ENCODE peak calls at places on chromosomes 16 and 17, in eight cellular contexts. One of them, this sample, is unnamed.

GRCh38 chr16:77715145-77715544 is 7.2 kb upstream of the NUDT7 start:
- ATAC-seq in heart left ventricle: no peak
- ATAC-seq in CD4-positive, alpha-beta T cell: no peak
- ATAC-seq in upper lobe of right lung: no peak
- ATAC-seq in CD8-positive, alpha-beta T cell: no peak
- ATAC-seq in A549: no peak
- ATAC-seq in lung: no peak
- ATAC-seq in upper lobe of left lung: no peak
- ATAC-seq in this sample: no peak

GRCh38 chr17:64442550-64442971 is 6.4 kb upstream of the MILR1 start:
- ATAC-seq in heart left ventricle: peak
- ATAC-seq in CD4-positive, alpha-beta T cell: peak
- ATAC-seq in upper lobe of right lung: peak
- ATAC-seq in CD8-positive, alpha-beta T cell: peak
- ATAC-seq in A549: peak
- ATAC-seq in lung: peak
- ATAC-seq in upper lobe of left lung: peak
- ATAC-seq in this sample: peak

GRCh38 chr17:66415366-66416206 is 113.2 kb downstream of the PRKCA start:
- ATAC-seq in heart left ventricle: no peak
- ATAC-seq in CD4-positive, alpha-beta T cell: peak
- ATAC-seq in upper lobe of right lung: peak
- ATAC-seq in CD8-positive, alpha-beta T cell: no peak
- ATAC-seq in A549: peak
- ATAC-seq in lung: no peak
- ATAC-seq in upper lobe of left lung: no peak
- ATAC-seq in this sample: no peak

GRCh38 chr16:19228057-19228456 is 57.5 kb upstream of the CLEC19A start:
- ATAC-seq in heart left ventricle: no peak
- ATAC-seq in CD4-positive, alpha-beta T cell: no peak
- ATAC-seq in upper lobe of right lung: no peak
- ATAC-seq in CD8-positive, alpha-beta T cell: no peak
- ATAC-seq in A549: no peak
- ATAC-seq in lung: no peak
- ATAC-seq in upper lobe of left lung: no peak
- ATAC-seq in this sample: no peak

GRCh38 chr16:75130150-75130771 is 13.7 kb upstream of the LDHD start:
- ATAC-seq in heart left ventricle: no peak
- ATAC-seq in CD4-positive, alpha-beta T cell: no peak
- ATAC-seq in upper lobe of right lung: peak
- ATAC-seq in CD8-positive, alpha-beta T cell: no peak
- ATAC-seq in A549: peak
- ATAC-seq in lung: no peak
- ATAC-seq in upper lobe of left lung: no peak
- ATAC-seq in this sample: no peak

GRCh38 chr16:85832578-85833539 is 33.4 kb downstream of the COX4I1 start:
- ATAC-seq in heart left ventricle: no peak
- ATAC-seq in CD4-positive, alpha-beta T cell: no peak
- ATAC-seq in upper lobe of right lung: no peak
- ATAC-seq in CD8-positive, alpha-beta T cell: no peak
- ATAC-seq in A549: no peak
- ATAC-seq in lung: no peak
- ATAC-seq in upper lobe of left lung: no peak
- ATAC-seq in this sample: no peak

GRCh38 chr16:50611332-50611934 is 63.2 kb downstream of the NKD1 start:
- ATAC-seq in heart left ventricle: no peak
- ATAC-seq in CD4-positive, alpha-beta T cell: peak
- ATAC-seq in upper lobe of right lung: peak
- ATAC-seq in CD8-positive, alpha-beta T cell: no peak
- ATAC-seq in A549: peak
- ATAC-seq in lung: no peak
- ATAC-seq in upper lobe of left lung: no peak
- ATAC-seq in this sample: no peak

GRCh38 chr17:71327376-71328059 is 793.3 kb upstream of the SOX9 start:
- ATAC-seq in heart left ventricle: no peak
- ATAC-seq in CD4-positive, alpha-beta T cell: no peak
- ATAC-seq in upper lobe of right lung: no peak
- ATAC-seq in CD8-positive, alpha-beta T cell: no peak
- ATAC-seq in A549: no peak
- ATAC-seq in lung: no peak
- ATAC-seq in upper lobe of left lung: peak
- ATAC-seq in this sample: peak

GRCh38 chr17:32943206-32943605 is 15.3 kb downstream of the TMEM98 start:
- ATAC-seq in heart left ventricle: no peak
- ATAC-seq in CD4-positive, alpha-beta T cell: no peak
- ATAC-seq in upper lobe of right lung: peak
- ATAC-seq in CD8-positive, alpha-beta T cell: no peak
- ATAC-seq in A549: no peak
- ATAC-seq in lung: no peak
- ATAC-seq in upper lobe of left lung: peak
- ATAC-seq in this sample: peak

GRCh38 chr16:64412578-64413280 is 709.1 kb downstream of the CDH11 start:
- ATAC-seq in heart left ventricle: peak
- ATAC-seq in CD4-positive, alpha-beta T cell: no peak
- ATAC-seq in upper lobe of right lung: no peak
- ATAC-seq in CD8-positive, alpha-beta T cell: no peak
- ATAC-seq in A549: no peak
- ATAC-seq in lung: no peak
- ATAC-seq in upper lobe of left lung: no peak
- ATAC-seq in this sample: no peak

GRCh38 chr17:71453876-71454422 is 666.9 kb upstream of the SOX9 start:
- ATAC-seq in heart left ventricle: no peak
- ATAC-seq in CD4-positive, alpha-beta T cell: no peak
- ATAC-seq in upper lobe of right lung: no peak
- ATAC-seq in CD8-positive, alpha-beta T cell: no peak
- ATAC-seq in A549: no peak
- ATAC-seq in lung: no peak
- ATAC-seq in upper lobe of left lung: no peak
- ATAC-seq in this sample: no peak

GRCh38 chr17:42116705-42117396 is 4.3 kb downstream of the KAT2A start:
- ATAC-seq in heart left ventricle: peak
- ATAC-seq in CD4-positive, alpha-beta T cell: peak
- ATAC-seq in upper lobe of right lung: peak
- ATAC-seq in CD8-positive, alpha-beta T cell: peak
- ATAC-seq in A549: peak
- ATAC-seq in lung: no peak
- ATAC-seq in upper lobe of left lung: peak
- ATAC-seq in this sample: peak

GRCh38 chr17:50060951-50061712 is 5.2 kb downstream of the ITGA3 start:
- ATAC-seq in heart left ventricle: peak
- ATAC-seq in CD4-positive, alpha-beta T cell: no peak
- ATAC-seq in upper lobe of right lung: peak
- ATAC-seq in CD8-positive, alpha-beta T cell: no peak
- ATAC-seq in A549: no peak
- ATAC-seq in lung: peak
- ATAC-seq in upper lobe of left lung: peak
- ATAC-seq in this sample: peak

GRCh38 chr16:90031931-90032663 is 12.8 kb upstream of the DBNDD1 start:
- ATAC-seq in heart left ventricle: no peak
- ATAC-seq in CD4-positive, alpha-beta T cell: no peak
- ATAC-seq in upper lobe of right lung: peak
- ATAC-seq in CD8-positive, alpha-beta T cell: no peak
- ATAC-seq in A549: no peak
- ATAC-seq in lung: no peak
- ATAC-seq in upper lobe of left lung: peak
- ATAC-seq in this sample: peak

GRCh38 chr16:11715246-11715947 is 27.3 kb downstream of the TXNDC11 start:
- ATAC-seq in heart left ventricle: no peak
- ATAC-seq in CD4-positive, alpha-beta T cell: no peak
- ATAC-seq in upper lobe of right lung: no peak
- ATAC-seq in CD8-positive, alpha-beta T cell: no peak
- ATAC-seq in A549: no peak
- ATAC-seq in lung: no peak
- ATAC-seq in upper lobe of left lung: no peak
- ATAC-seq in this sample: no peak

GRCh38 chr17:814371-814770 is 32.2 kb downstream of the MRM3 start:
- ATAC-seq in heart left ventricle: no peak
- ATAC-seq in CD4-positive, alpha-beta T cell: no peak
- ATAC-seq in upper lobe of right lung: no peak
- ATAC-seq in CD8-positive, alpha-beta T cell: no peak
- ATAC-seq in A549: no peak
- ATAC-seq in lung: no peak
- ATAC-seq in upper lobe of left lung: no peak
- ATAC-seq in this sample: no peak

GRCh38 chr17:1159781-1160180 is 20.0 kb downstream of the ABR start:
- ATAC-seq in heart left ventricle: no peak
- ATAC-seq in CD4-positive, alpha-beta T cell: no peak
- ATAC-seq in upper lobe of right lung: peak
- ATAC-seq in CD8-positive, alpha-beta T cell: no peak
- ATAC-seq in A549: no peak
- ATAC-seq in lung: no peak
- ATAC-seq in upper lobe of left lung: no peak
- ATAC-seq in this sample: no peak

GRCh38 chr16:81717662-81718189 is 61.4 kb upstream of the PLCG2 start:
- ATAC-seq in heart left ventricle: no peak
- ATAC-seq in CD4-positive, alpha-beta T cell: no peak
- ATAC-seq in upper lobe of right lung: no peak
- ATAC-seq in CD8-positive, alpha-beta T cell: peak
- ATAC-seq in A549: no peak
- ATAC-seq in lung: no peak
- ATAC-seq in upper lobe of left lung: no peak
- ATAC-seq in this sample: no peak

GRCh38 chr16:70749681-70750601 is 51.0 kb downstream of the VAC14 start:
- ATAC-seq in heart left ventricle: no peak
- ATAC-seq in CD4-positive, alpha-beta T cell: no peak
- ATAC-seq in upper lobe of right lung: no peak
- ATAC-seq in CD8-positive, alpha-beta T cell: no peak
- ATAC-seq in A549: no peak
- ATAC-seq in lung: no peak
- ATAC-seq in upper lobe of left lung: no peak
- ATAC-seq in this sample: no peak

GRCh38 chr16:19005561-19006445 is 22.1 kb downstream of the TMC7 start:
- ATAC-seq in heart left ventricle: peak
- ATAC-seq in CD4-positive, alpha-beta T cell: no peak
- ATAC-seq in upper lobe of right lung: peak
- ATAC-seq in CD8-positive, alpha-beta T cell: no peak
- ATAC-seq in A549: peak
- ATAC-seq in lung: no peak
- ATAC-seq in upper lobe of left lung: peak
- ATAC-seq in this sample: peak

GRCh38 chr17:12789976-12790805 is 893 bp downstream of the ARHGAP44 start:
- ATAC-seq in heart left ventricle: peak
- ATAC-seq in CD4-positive, alpha-beta T cell: no peak
- ATAC-seq in upper lobe of right lung: peak
- ATAC-seq in CD8-positive, alpha-beta T cell: no peak
- ATAC-seq in A549: peak
- ATAC-seq in lung: no peak
- ATAC-seq in upper lobe of left lung: peak
- ATAC-seq in this sample: peak

GRCh38 chr17:66165537-66166123 is 26.3 kb downstream of the CEP112 start:
- ATAC-seq in heart left ventricle: no peak
- ATAC-seq in CD4-positive, alpha-beta T cell: no peak
- ATAC-seq in upper lobe of right lung: peak
- ATAC-seq in CD8-positive, alpha-beta T cell: peak
- ATAC-seq in A549: peak
- ATAC-seq in lung: no peak
- ATAC-seq in upper lobe of left lung: peak
- ATAC-seq in this sample: peak

GRCh38 chr17:56801506-56802178 is 32.1 kb downstream of the C17orf67 start:
- ATAC-seq in heart left ventricle: no peak
- ATAC-seq in CD4-positive, alpha-beta T cell: no peak
- ATAC-seq in upper lobe of right lung: peak
- ATAC-seq in CD8-positive, alpha-beta T cell: no peak
- ATAC-seq in A549: no peak
- ATAC-seq in lung: no peak
- ATAC-seq in upper lobe of left lung: no peak
- ATAC-seq in this sample: no peak

GRCh38 chr16:56329887-56330286 is 95.5 kb downstream of the AMFR start:
- ATAC-seq in heart left ventricle: no peak
- ATAC-seq in CD4-positive, alpha-beta T cell: no peak
- ATAC-seq in upper lobe of right lung: no peak
- ATAC-seq in CD8-positive, alpha-beta T cell: no peak
- ATAC-seq in A549: no peak
- ATAC-seq in lung: no peak
- ATAC-seq in upper lobe of left lung: no peak
- ATAC-seq in this sample: no peak
- H3K27ac ChIP-seq in heart left ventricle: no peak
- H3K27ac ChIP-seq in CD4-positive, alpha-beta T cell: no peak
- H3K27ac ChIP-seq in upper lobe of right lung: no peak
- H3K27ac ChIP-seq in CD8-positive, alpha-beta T cell: no peak
- H3K27ac ChIP-seq in A549: no peak
- H3K27ac ChIP-seq in lung: no peak
- H3K27ac ChIP-seq in upper lobe of left lung: no peak
- H3K27ac ChIP-seq in this sample: no peak

GRCh38 chr17:8791248-8791909 is 7.8 kb downstream of the MFSD6L start:
- ATAC-seq in heart left ventricle: no peak
- ATAC-seq in CD4-positive, alpha-beta T cell: no peak
- ATAC-seq in upper lobe of right lung: no peak
- ATAC-seq in CD8-positive, alpha-beta T cell: no peak
- ATAC-seq in A549: peak
- ATAC-seq in lung: no peak
- ATAC-seq in upper lobe of left lung: no peak
- ATAC-seq in this sample: no peak
- H3K27ac ChIP-seq in heart left ventricle: no peak
- H3K27ac ChIP-seq in CD4-positive, alpha-beta T cell: no peak
- H3K27ac ChIP-seq in upper lobe of right lung: no peak
- H3K27ac ChIP-seq in CD8-positive, alpha-beta T cell: no peak
- H3K27ac ChIP-seq in A549: no peak
- H3K27ac ChIP-seq in lung: no peak
- H3K27ac ChIP-seq in upper lobe of left lung: no peak
- H3K27ac ChIP-seq in this sample: no peak

GRCh38 chr17:81329927-81330883 is 35.1 kb upstream of the SLC38A10 start:
- ATAC-seq in heart left ventricle: no peak
- ATAC-seq in CD4-positive, alpha-beta T cell: no peak
- ATAC-seq in upper lobe of right lung: peak
- ATAC-seq in CD8-positive, alpha-beta T cell: no peak
- ATAC-seq in A549: peak
- ATAC-seq in lung: no peak
- ATAC-seq in upper lobe of left lung: no peak
- ATAC-seq in this sample: no peak
- H3K27ac ChIP-seq in heart left ventricle: no peak
- H3K27ac ChIP-seq in CD4-positive, alpha-beta T cell: no peak
- H3K27ac ChIP-seq in upper lobe of right lung: peak
- H3K27ac ChIP-seq in CD8-positive, alpha-beta T cell: no peak
- H3K27ac ChIP-seq in A549: peak
- H3K27ac ChIP-seq in lung: peak
- H3K27ac ChIP-seq in upper lobe of left lung: peak
- H3K27ac ChIP-seq in this sample: peak

GRCh38 chr17:78610951-78611511 is 33.8 kb upstream of the DNAH17 start:
- ATAC-seq in heart left ventricle: no peak
- ATAC-seq in CD4-positive, alpha-beta T cell: no peak
- ATAC-seq in upper lobe of right lung: no peak
- ATAC-seq in CD8-positive, alpha-beta T cell: no peak
- ATAC-seq in A549: no peak
- ATAC-seq in lung: no peak
- ATAC-seq in upper lobe of left lung: no peak
- ATAC-seq in this sample: no peak

GRCh38 chr17:78607061-78607460 is 29.9 kb upstream of the DNAH17 start:
- ATAC-seq in heart left ventricle: no peak
- ATAC-seq in CD4-positive, alpha-beta T cell: no peak
- ATAC-seq in upper lobe of right lung: no peak
- ATAC-seq in CD8-positive, alpha-beta T cell: no peak
- ATAC-seq in A549: no peak
- ATAC-seq in lung: no peak
- ATAC-seq in upper lobe of left lung: no peak
- ATAC-seq in this sample: no peak

GRCh38 chr17:78608804-78609186 is 31.6 kb upstream of the DNAH17 start:
- ATAC-seq in heart left ventricle: no peak
- ATAC-seq in CD4-positive, alpha-beta T cell: no peak
- ATAC-seq in upper lobe of right lung: no peak
- ATAC-seq in CD8-positive, alpha-beta T cell: no peak
- ATAC-seq in A549: no peak
- ATAC-seq in lung: no peak
- ATAC-seq in upper lobe of left lung: no peak
- ATAC-seq in this sample: no peak

GRCh38 chr17:78608122-78608803 is 31.1 kb upstream of the DNAH17 start:
- ATAC-seq in heart left ventricle: no peak
- ATAC-seq in CD4-positive, alpha-beta T cell: no peak
- ATAC-seq in upper lobe of right lung: no peak
- ATAC-seq in CD8-positive, alpha-beta T cell: no peak
- ATAC-seq in A549: no peak
- ATAC-seq in lung: no peak
- ATAC-seq in upper lobe of left lung: no peak
- ATAC-seq in this sample: no peak

GRCh38 chr17:78609198-78609597 is 32.0 kb upstream of the DNAH17 start:
- ATAC-seq in heart left ventricle: peak
- ATAC-seq in CD4-positive, alpha-beta T cell: no peak
- ATAC-seq in upper lobe of right lung: no peak
- ATAC-seq in CD8-positive, alpha-beta T cell: no peak
- ATAC-seq in A549: no peak
- ATAC-seq in lung: no peak
- ATAC-seq in upper lobe of left lung: peak
- ATAC-seq in this sample: no peak
- H3K27ac ChIP-seq in heart left ventricle: peak
- H3K27ac ChIP-seq in CD4-positive, alpha-beta T cell: no peak
- H3K27ac ChIP-seq in upper lobe of right lung: no peak
- H3K27ac ChIP-seq in CD8-positive, alpha-beta T cell: no peak
- H3K27ac ChIP-seq in A549: peak
- H3K27ac ChIP-seq in lung: no peak
- H3K27ac ChIP-seq in upper lobe of left lung: no peak
- H3K27ac ChIP-seq in this sample: no peak